ENCODE peak calls at places on chromosomes 7 and 10, in four cellular contexts. D, W, V and F are unnamed samples.

GRCh38 chr10:101032637-101033201 is 1.7 kb downstream of the SFXN3 start:
- DNase-seq in D (no peak), W (no peak), V (peak; percentile 83), F (peak; percentile 73)

GRCh38 chr10:53839437-53840039 is 961.5 kb downstream of the PCDH15 start:
- DNase-seq in D (peak; percentile 20), W (no peak), V (peak; percentile 9), F (no peak)

GRCh38 chr10:32073676-32074075 is 17.5 kb upstream of the KIF5B start:
- DNase-seq in D (no peak), W (no peak), V (no peak), F (no peak)

GRCh38 chr7:69670701-69671100 is 72.4 kb downstream of the AUTS2 start:
- DNase-seq in D (no peak), W (no peak), V (no peak), F (no peak)

GRCh38 chr7:31892099-31892787 is 178.0 kb downstream of the PDE1C start:
- DNase-seq in D (no peak), W (no peak), V (no peak), F (no peak)

GRCh38 chr7:37342170-37342569 is 106.5 kb downstream of the ELMO1 start:
- DNase-seq in D (no peak), W (no peak), V (no peak), F (no peak)

GRCh38 chr7:129522088-129522970 is 20.0 kb downstream of the SMKR1 start:
- DNase-seq in D (no peak), W (no peak), V (no peak), F (no peak)

GRCh38 chr7:94195201-94195600 is 191.0 kb upstream of the BET1 start:
- DNase-seq in D (no peak), W (no peak), V (no peak), F (no peak)

GRCh38 chr7:114466911-114467310 is 52.3 kb downstream of the FOXP2 start:
- DNase-seq in D (no peak), W (no peak), V (no peak), F (no peak)

GRCh38 chr7:14233898-14234174 is 244.4 kb upstream of the ETV1 start:
- DNase-seq in D (no peak), W (no peak), V (no peak), F (no peak)

GRCh38 chr7:57198801-57199200 is 66.6 kb upstream of the ZNF479 start:
- DNase-seq in D (no peak), W (no peak), V (no peak), F (no peak)

GRCh38 chr7:73834626-73835191 is 3.9 kb downstream of the CLDN4 start:
- DNase-seq in D (no peak), W (peak; percentile 69), V (peak; percentile 35), F (no peak)

GRCh38 chr7:24979470-24979862 is 512 bp downstream of the OSBPL3 start:
- DNase-seq in D (no peak), W (peak; percentile 83), V (peak; percentile 86), F (peak; percentile 80)

GRCh38 chr7:49522111-49522510 is 251.3 kb upstream of the VWC2 start:
- DNase-seq in D (no peak), W (no peak), V (no peak), F (no peak)

GRCh38 chr10:86100581-86101061 is 266.0 kb downstream of the GRID1 start:
- DNase-seq in D (no peak), W (no peak), V (peak; percentile 58), F (no peak)

GRCh38 chr7:147014596-147014995 is 898.0 kb downstream of the CNTNAP2 start:
- DNase-seq in D (no peak), W (no peak), V (no peak), F (no peak)

GRCh38 chr7:83648464-83649241 is at the start of gene SEMA3E:
- DNase-seq in D (peak; percentile 65), W (no peak), V (no peak), F (peak; percentile 20)

GRCh38 chr10:61904711-61905445 is 3.4 kb downstream of the ARID5B start:
- DNase-seq in D (peak; percentile 63), W (peak; percentile 30), V (peak; percentile 73), F (no peak)

GRCh38 chr7:44307301-44307900 is 18.0 kb downstream of the CAMK2B start:
- DNase-seq in D (peak; percentile 18), W (no peak), V (peak; percentile 87), F (no peak)

GRCh38 chr10:79559726-79560125 is 481 bp downstream of the SFTPA2 start:
- DNase-seq in D (no peak), W (no peak), V (no peak), F (no peak)

GRCh38 chr7:70752794-70753241 is 379.1 kb upstream of the GALNT17 start:
- DNase-seq in D (no peak), W (no peak), V (no peak), F (no peak)
- H3K4me1 ChIP-seq in D (no peaks in the 10 kb centered on the region), W (peaks cover 11% of the 10 kb centered on the region), V (no peaks in the 10 kb centered on the region), F (peaks cover 16% of the 10 kb centered on the region)

GRCh38 chr10:8037199-8037801 is 17.2 kb upstream of the GATA3 start:
- DNase-seq in D (no peak), W (no peak), V (no peak), F (no peak)
- TF ChIP-seq POLR2AphosphoS5 in D (no peak), W (no peak), V (no peak), F (no peak)

GRCh38 chr10:133277277-133277992 is 767 bp upstream of the ADAM8 start:
- DNase-seq in D (no peak), W (no peak), V (no peak), F (no peak)

GRCh38 chr10:133274751-133275682 is 1.7 kb downstream of the ADAM8 start:
- DNase-seq in D (no peak), W (peak; percentile 66), V (no peak), F (peak; percentile 75)

GRCh38 chr10:133276435-133277201 is at the start of gene ADAM8:
- DNase-seq in D (no peak), W (peak; percentile 63), V (peak; percentile 72), F (peak; percentile 94)

GRCh38 chr10:133276100-133276434 is 601 bp downstream of the ADAM8 start:
- DNase-seq in D (no peak), W (no peak), V (no peak), F (no peak)

GRCh38 chr10:133275683-133276092 is 980 bp downstream of the ADAM8 start:
- DNase-seq in D (no peak), W (no peak), V (no peak), F (no peak)
- H3K4me1 ChIP-seq in D (peaks cover 44% of the 10 kb centered on the region), W (peaks cover 21% of the 10 kb centered on the region), V (no peaks in the 10 kb centered on the region), F (peaks cover 40% of the 10 kb centered on the region)

DNA sequence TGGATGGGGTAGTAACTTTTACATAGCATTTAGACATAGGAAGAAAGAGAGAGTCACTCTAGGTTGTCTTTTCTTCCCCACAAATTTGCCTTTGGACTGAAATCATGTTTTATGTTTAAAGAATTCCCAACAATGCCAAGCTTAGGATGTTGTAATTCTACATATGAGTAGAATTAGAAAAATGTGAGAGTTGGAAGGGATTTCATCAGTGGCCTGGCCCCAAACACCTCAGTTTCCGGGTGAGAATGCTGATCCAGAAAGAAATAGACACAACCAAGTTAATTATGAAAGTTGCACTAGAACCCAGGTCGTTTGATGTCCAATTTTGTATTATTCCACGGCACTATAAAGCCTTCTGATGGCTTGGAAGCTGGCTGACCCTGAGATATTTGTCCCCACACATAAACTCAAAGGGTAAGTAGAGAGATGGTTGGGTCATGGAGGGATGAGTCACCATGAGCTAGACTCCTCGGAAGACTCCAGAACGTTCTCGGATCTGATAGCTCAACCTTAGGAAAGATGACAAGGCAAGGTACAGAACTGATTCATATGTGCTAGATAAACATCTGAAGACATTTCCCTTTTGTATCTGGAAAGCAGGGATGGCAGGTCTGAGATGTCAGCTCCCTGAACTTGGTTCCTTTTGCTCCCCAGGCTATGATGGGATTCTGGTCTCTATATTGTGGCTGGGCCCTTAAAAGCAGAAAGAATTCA is 48.8 kb upstream of the SLC35B4 start:
- DNase-seq in D (no peak), W (no peak), V (no peak), F (no peak)
- TF ChIP-seq POLR2AphosphoS5 in D (no peak), W (no peak), V (no peak), F (no peak)